ENCODE peak calls at places on chromosome 20, in nine cellular contexts. U is tibial nerve, A is dorsolateral prefrontal cortex, S is A673, I is tibial artery, G is thoracic aorta, F is pancreas, R is endodermal cell, X is testis. L is an unnamed sample.

GRCh38 chr20:881051-881820 is 34.9 kb downstream of the ANGPT4 start:
- DNase-seq in U (no peak), A (no peak), S (peak; percentile 25), I (no peak), G (no peak), F (no peak), R (no peak), X (no peak), L (no peak)

GRCh38 chr20:25549866-25550477 is 35.4 kb downstream of the NINL start:
- DNase-seq in U (no peak), A (no peak), S (no peak), I (no peak), G (no peak), F (no peak), R (peak; percentile 24), X (no peak), L (no peak)

GRCh38 chr20:1711826-1712601 is 54.4 kb upstream of the SIRPG start:
- DNase-seq in U (no peak), A (no peak), S (peak; percentile 20), I (no peak), G (no peak), F (no peak), R (no peak), X (no peak), L (no peak)

GRCh38 chr20:3313681-3314080 is 74.7 kb upstream of the SLC4A11 start:
- DNase-seq in U (no peak), A (no peak), S (no peak), I (no peak), G (no peak), F (peak; percentile 21), R (no peak), X (peak; percentile 16), L (no peak)

GRCh38 chr20:19026121-19026878 is 186.1 kb upstream of the SLC24A3 start:
- DNase-seq in U (no peak), A (no peak), S (no peak), I (no peak), G (no peak), F (no peak), R (peak; percentile 28), X (peak; percentile 42), L (no peak)

GRCh38 chr20:19095762-19096161 is 116.7 kb upstream of the SLC24A3 start:
- DNase-seq in U (no peak), A (no peak), S (peak; percentile 13), I (no peak), G (no peak), F (no peak), R (peak; percentile 90), X (no peak), L (no peak)

GRCh38 chr20:23339986-23340385 is 10.6 kb upstream of the NXT1 start:
- DNase-seq in U (no peak), A (no peak), S (no peak), I (no peak), G (no peak), F (no peak), R (no peak), X (no peak), L (no peak)

GRCh38 chr20:6819599-6819998 is 52.1 kb downstream of the BMP2 start:
- DNase-seq in U (no peak), A (no peak), S (no peak), I (no peak), G (no peak), F (peak; percentile 24), R (no peak), X (no peak), L (no peak)

DNA sequence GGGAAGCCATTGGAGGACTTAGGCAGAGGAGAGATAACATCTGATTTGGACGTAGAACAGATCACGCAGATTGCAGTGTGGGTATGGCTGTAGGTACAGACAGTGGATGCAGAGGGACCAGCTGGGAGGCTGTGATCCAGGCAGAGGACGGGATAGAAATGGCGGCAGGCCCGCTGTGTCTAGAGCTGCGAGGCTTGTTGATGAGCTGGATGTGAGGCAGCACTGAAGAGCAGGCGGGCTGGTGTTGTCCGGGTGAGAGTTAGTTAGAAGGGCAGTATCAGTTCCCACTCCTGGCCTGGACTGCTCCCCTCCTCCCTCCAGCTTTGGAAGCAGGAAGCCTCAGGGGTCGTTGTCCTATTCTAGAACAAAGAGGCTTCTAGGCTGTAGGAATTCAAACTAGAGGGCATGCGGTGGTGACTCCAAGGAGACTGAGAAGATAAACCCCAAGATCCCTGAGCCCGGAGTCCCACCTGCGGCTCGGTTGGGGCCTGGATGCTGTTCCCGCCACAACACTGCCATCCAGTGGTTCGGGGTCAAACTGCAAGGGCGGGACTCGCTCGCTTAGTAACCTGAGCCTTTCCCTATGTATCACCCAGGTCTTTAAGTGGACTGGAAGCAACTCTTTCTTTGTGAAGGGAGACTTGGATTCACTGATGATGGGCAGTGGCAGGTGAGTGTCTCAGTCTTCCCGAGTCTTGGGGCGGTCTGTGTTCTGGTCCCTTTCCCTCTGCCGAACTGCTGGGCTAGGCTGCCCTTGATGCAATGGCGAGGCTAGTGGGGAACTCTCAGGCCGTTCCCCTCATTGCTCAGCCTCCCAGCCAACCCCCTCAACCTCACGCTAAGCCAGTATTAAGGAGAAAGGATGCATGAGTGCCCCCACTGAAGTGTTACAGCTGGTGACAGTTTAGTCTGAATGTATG is 11.2 kb downstream of the TLDC2 start:
- DNase-seq in U (peak; percentile 73), A (peak; percentile 77), S (peak; percentile 88), I (peak; percentile 91), G (no peak), F (peak; percentile 89), R (peak; percentile 98), X (peak; percentile 93), L (peak; percentile 90)
- H3K4me3 ChIP-seq in U (no peak overlapping the region), A (no peak overlapping the region), S (no peak overlapping the region), I (no peak overlapping the region), G (peak overlapping the region; percentile 49), F (peak overlapping the region; percentile 16), R (no peak overlapping the region), X (peak overlapping the region; percentile 12), L (no peak overlapping the region)

GRCh38 chr20:57396638-57397003 is 5.4 kb downstream of the RBM38 start:
- DNase-seq in U (no peak), A (no peak), S (no peak), I (no peak), G (no peak), F (no peak), R (no peak), X (no peak), L (no peak)

GRCh38 chr20:57397004-57397692 is 6.0 kb downstream of the RBM38 start:
- DNase-seq in U (no peak), A (no peak), S (no peak), I (no peak), G (no peak), F (no peak), R (no peak), X (no peak), L (peak; percentile 68)

GRCh38 chr20:57395111-57395959 is 4.1 kb downstream of the RBM38 start:
- DNase-seq in U (peak; percentile 37), A (peak; percentile 83), S (no peak), I (peak; percentile 87), G (peak; percentile 53), F (peak; percentile 33), R (peak; percentile 77), X (peak; percentile 85), L (peak; percentile 77)

GRCh38 chr20:57397693-57398108 is 6.5 kb downstream of the RBM38 start:
- DNase-seq in U (no peak), A (no peak), S (no peak), I (no peak), G (no peak), F (no peak), R (no peak), X (no peak), L (peak; percentile 60)

DNA sequence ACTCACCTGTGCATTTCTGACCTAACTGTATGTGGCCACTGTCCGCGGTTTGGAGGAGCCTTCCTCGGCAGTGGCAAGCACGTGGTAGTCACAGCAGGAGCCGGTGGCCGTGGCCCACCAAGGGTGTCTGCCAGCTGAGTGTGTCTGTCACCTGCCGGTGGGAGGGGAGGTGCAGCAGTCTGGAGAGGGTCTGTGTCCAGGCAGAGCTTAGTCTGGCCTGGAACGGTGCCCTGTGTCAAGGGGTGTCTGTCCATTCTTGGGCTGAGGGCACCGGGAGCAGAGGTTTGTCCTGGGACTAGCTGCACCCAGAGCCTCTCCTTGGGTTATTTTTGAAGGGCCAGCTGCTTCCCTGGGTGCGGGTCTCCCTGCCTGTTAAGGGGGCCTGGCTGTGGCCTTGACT is 5.0 kb downstream of the RBM38 start:
- DNase-seq in U (no peak), A (peak; percentile 20), S (no peak), I (no peak), G (no peak), F (no peak), R (no peak), X (no peak), L (peak; percentile 61)
- H3K27ac ChIP-seq in U (peak overlapping the region; percentile 88), A (peak overlapping the region; percentile 63), S (no peak overlapping the region), I (peak overlapping the region; percentile 80), G (peak overlapping the region; percentile 88), F (no peak overlapping the region), R (peak overlapping the region; percentile 83), X (peak overlapping the region; percentile 85), L (no peak overlapping the region)

GRCh38 chr20:61587910-61588309 is 335.8 kb downstream of the CDH4 start:
- DNase-seq in U (no peak), A (no peak), S (no peak), I (no peak), G (no peak), F (no peak), R (no peak), X (no peak), L (peak; percentile 43)

GRCh38 chr20:61590236-61590635 is 338.2 kb downstream of the CDH4 start:
- DNase-seq in U (no peak), A (no peak), S (no peak), I (no peak), G (no peak), F (no peak), R (no peak), X (no peak), L (peak; percentile 38)

GRCh38 chr20:61587036-61587435 is 335.0 kb downstream of the CDH4 start:
- DNase-seq in U (no peak), A (no peak), S (no peak), I (no peak), G (no peak), F (no peak), R (no peak), X (no peak), L (peak; percentile 41)

GRCh38 chr20:61589055-61589385 is 337.0 kb downstream of the CDH4 start:
- DNase-seq in U (no peak), A (no peak), S (peak; percentile 41), I (no peak), G (no peak), F (no peak), R (no peak), X (no peak), L (no peak)

DNA sequence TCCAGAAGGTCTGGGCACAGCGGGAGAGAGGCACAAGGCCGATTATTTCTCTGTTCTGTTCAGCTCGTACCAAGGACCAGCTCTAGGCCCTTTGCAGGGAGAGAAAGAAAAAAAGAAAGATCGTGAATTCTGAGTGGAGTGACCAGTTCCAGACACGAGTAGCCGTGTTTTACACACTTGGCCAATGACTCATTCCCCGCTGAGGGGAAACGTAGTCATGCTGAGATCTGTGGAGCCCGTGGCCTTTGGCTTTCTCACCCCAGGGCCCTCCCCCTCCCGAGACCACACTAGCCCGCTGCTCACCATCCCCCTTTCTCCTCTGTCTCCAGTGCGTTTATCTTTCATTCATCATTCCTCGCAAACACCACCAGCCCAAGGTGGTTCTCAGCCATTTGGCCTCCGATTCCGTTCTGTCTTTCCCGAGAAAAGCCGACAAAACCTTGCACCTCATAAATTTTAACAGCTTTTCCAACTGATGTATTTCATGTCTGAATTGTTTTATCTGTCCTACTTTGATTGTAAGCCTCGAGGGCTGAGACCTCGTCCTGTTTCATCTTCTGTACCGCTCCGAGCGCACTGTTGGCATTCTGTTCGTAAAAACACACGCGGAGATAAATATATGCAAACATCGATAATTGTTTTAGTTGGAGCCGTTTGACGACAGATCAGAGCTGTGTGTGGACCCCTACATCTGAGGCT is 336.4 kb downstream of the CDH4 start:
- DNase-seq in U (no peak), A (no peak), S (no peak), I (no peak), G (no peak), F (no peak), R (no peak), X (no peak), L (peak; percentile 51)
- H3K4me3 ChIP-seq in U (no peak overlapping the region), A (no peak overlapping the region), S (no peak overlapping the region), I (no peak overlapping the region), G (no peak overlapping the region), F (no peak overlapping the region), R (no peak overlapping the region), X (no peak overlapping the region), L (no peak overlapping the region)

GRCh38 chr20:48744515-48744914 is 83.3 kb downstream of the PREX1 start:
- DNase-seq in U (no peak), A (no peak), S (no peak), I (no peak), G (no peak), F (no peak), R (no peak), X (no peak), L (peak; percentile 66)
- H3K27ac ChIP-seq in U (no peak overlapping the region), A (peak overlapping the region; percentile 82), S (no peak overlapping the region), I (no peak overlapping the region), G (no peak overlapping the region), F (no peak overlapping the region), R (no peak overlapping the region), X (no peak overlapping the region), L (no peak overlapping the region)